ENCODE peak calls at places on chromosome 17, in six cellular contexts. O is H9, I is IMR-90, M is mesendoderm, D is neuronal stem cell, A is mesenchymal stem cell. G is an unnamed sample.

GRCh38 chr17:75227729-75228128 is 22.2 kb downstream of the NUP85 start:
- DNase-seq in O (no peak), I (no peak), M (no peak), D (no peak), A (no peak), G (no peak)

GRCh38 chr17:42849031-42849430 is 2.0 kb upstream of the AOC3 start:
- DNase-seq in O (no peak), I (no peak), M (no peak), D (no peak), A (no peak), G (no peak)

GRCh38 chr17:63918305-63918704 is 334 bp downstream of the GH1 start:
- DNase-seq in O (peak; percentile 92), I (no peak), M (peak; percentile 87), D (no peak), A (no peak), G (no peak)

GRCh38 chr17:50259484-50260324 is 14.6 kb upstream of the TMEM92 start:
- DNase-seq in O (peak; percentile 29), I (no peak), M (no peak), D (no peak), A (no peak), G (no peak)

GRCh38 chr17:69574257-69575197 is 160.0 kb downstream of the MAP2K6 start:
- DNase-seq in O (no peak), I (peak; percentile 77), M (peak; percentile 23), D (no peak), A (peak; percentile 64), G (no peak)

GRCh38 chr17:76054112-76054476 is 18.2 kb downstream of the SRP68 start:
- DNase-seq in O (no peak), I (peak; percentile 40), M (no peak), D (no peak), A (peak; percentile 47), G (peak; percentile 63)

GRCh38 chr17:64063766-64064224 is 43.4 kb upstream of the ICAM2 start:
- DNase-seq in O (peak; percentile 94), I (peak; percentile 27), M (peak; percentile 91), D (peak; percentile 36), A (peak; percentile 31), G (peak; percentile 59)

GRCh38 chr17:79009397-79010303 is at the start of gene CANT1:
- DNase-seq in O (peak; percentile 87), I (peak; percentile 77), M (peak; percentile 92), D (peak; percentile 87), A (peak; percentile 84), G (peak; percentile 90)

GRCh38 chr17:82486186-82487084 is 27.9 kb downstream of the NARF start:
- DNase-seq in O (no peak), I (no peak), M (no peak), D (no peak), A (no peak), G (no peak)

GRCh38 chr17:72118588-72119279 is 2.1 kb upstream of the SOX9 start:
- DNase-seq in O (peak; percentile 84), I (peak; percentile 88), M (peak; percentile 81), D (peak; percentile 86), A (peak; percentile 85), G (no peak)

GRCh38 chr17:57869599-57870282 is 19.9 kb upstream of the MRPS23 start:
- DNase-seq in O (peak; percentile 25), I (peak; percentile 97), M (no peak), D (no peak), A (peak; percentile 93), G (no peak)
- H3K4me1 ChIP-seq in O (peaks cover 7% of the 10 kb centered on the region), I (peaks cover 43% of the 10 kb centered on the region), M (peaks cover 13% of the 10 kb centered on the region), D (peaks cover 19% of the 10 kb centered on the region), A (peaks cover 52% of the 10 kb centered on the region), G (peaks cover 28% of the 10 kb centered on the region)

GRCh38 chr17:29589524-29590260 is at the start of gene GIT1:
- DNase-seq in O (peak; percentile 87), I (peak; percentile 78), M (peak; percentile 91), D (peak; percentile 87), A (peak; percentile 81), G (peak; percentile 71)
- H2BK120ac ChIP-seq in O (no peak within 1 kb of the TSS), I (peak within 1 kb of the TSS; percentile 78), M (no peak within 1 kb of the TSS), D (peak within 1 kb of the TSS; percentile 63), A (peak within 1 kb of the TSS; percentile 4), G (peak within 1 kb of the TSS; percentile 52)

GRCh38 chr17:13646411-13646810 is 44.7 kb upstream of the HS3ST3A1 start:
- DNase-seq in O (no peak), I (peak; percentile 28), M (no peak), D (no peak), A (peak; percentile 35), G (peak; percentile 17)

GRCh38 chr17:13640559-13640958 is 38.8 kb upstream of the HS3ST3A1 start:
- DNase-seq in O (no peak), I (peak; percentile 20), M (no peak), D (no peak), A (no peak), G (no peak)

GRCh38 chr17:13646969-13647368 is 45.2 kb upstream of the HS3ST3A1 start:
- DNase-seq in O (no peak), I (no peak), M (no peak), D (no peak), A (no peak), G (no peak)

GRCh38 chr17:13642188-13642587 is 40.5 kb upstream of the HS3ST3A1 start:
- DNase-seq in O (no peak), I (no peak), M (no peak), D (no peak), A (peak; percentile 6), G (no peak)

GRCh38 chr17:13643196-13643595 is 41.5 kb upstream of the HS3ST3A1 start:
- DNase-seq in O (peak; percentile 35), I (no peak), M (no peak), D (peak; percentile 76), A (no peak), G (no peak)
- H3K4me1 ChIP-seq in O (peaks cover 10% of the 10 kb centered on the region), I (peaks cover 13% of the 10 kb centered on the region), M (no peaks in the 10 kb centered on the region), D (peaks cover 49% of the 10 kb centered on the region), A (no peaks in the 10 kb centered on the region), G (peaks cover 3% of the 10 kb centered on the region)

DNA sequence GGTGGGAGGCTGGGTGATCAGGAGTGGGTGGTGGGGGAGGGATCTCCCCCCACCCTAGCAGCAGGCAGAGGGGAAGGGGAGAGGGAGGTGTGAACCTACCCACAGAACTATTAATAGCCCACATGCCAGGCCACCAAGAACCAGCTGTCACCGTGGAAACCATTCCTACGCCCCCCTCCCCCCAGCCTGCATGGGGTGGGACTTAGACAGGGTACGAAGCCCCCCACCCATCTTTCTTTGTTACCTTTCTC is 7.8 kb downstream of the THRA start:
- DNase-seq in O (no peak), I (no peak), M (no peak), D (no peak), A (no peak), G (no peak)
- H2BK120ac ChIP-seq in O (no peak overlapping the region), I (no peak overlapping the region), M (no peak overlapping the region), D (peak overlapping the region; percentile 90), A (peak overlapping the region; percentile 9), G (no peak overlapping the region)

GRCh38 chr17:73625975-73626706 is 18.1 kb downstream of the SDK2 start:
- DNase-seq in O (no peak), I (no peak), M (peak; percentile 70), D (no peak), A (no peak), G (peak; percentile 25)
- H3K4me1 ChIP-seq in O (peaks cover 4% of the 10 kb centered on the region), I (no peaks in the 10 kb centered on the region), M (peaks cover 3% of the 10 kb centered on the region), D (peaks cover 16% of the 10 kb centered on the region), A (no peaks in the 10 kb centered on the region), G (peaks cover 47% of the 10 kb centered on the region)

DNA sequence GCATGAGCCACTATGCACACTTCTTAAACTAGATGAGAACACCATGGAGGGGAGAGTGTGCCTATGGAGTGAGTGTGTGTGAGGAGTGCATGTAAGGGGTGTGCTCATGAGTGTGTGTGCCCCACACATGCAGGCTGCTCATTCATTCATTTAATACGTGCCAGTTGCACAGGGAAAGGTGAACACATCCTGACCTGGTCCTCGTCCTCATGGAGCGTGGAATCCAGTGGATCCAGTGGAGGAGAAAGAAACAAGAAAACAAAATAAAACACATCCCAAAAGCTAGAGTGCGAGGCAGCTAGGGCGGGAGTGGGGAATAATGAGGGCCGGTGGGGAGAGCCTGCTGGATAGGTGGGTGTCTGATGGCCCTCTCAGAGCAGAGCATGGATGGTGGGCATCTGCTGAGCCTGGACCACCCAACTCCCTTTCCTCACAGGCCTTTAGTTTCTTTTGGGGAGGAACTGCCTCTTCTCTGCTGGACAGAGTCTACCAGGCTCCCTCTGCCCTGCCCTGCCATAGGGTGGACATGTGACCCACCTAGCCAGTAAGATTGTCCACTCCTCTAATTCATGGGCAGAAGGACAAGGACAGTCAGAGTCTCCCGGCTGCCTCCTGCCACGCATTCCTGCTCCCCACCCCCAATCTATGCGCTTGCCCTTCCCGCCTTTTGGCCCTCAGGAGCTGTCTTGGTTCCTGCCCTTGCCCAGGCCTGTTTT is 204.3 kb downstream of the RAB11FIP4 start:
- DNase-seq in O (no peak), I (no peak), M (peak; percentile 66), D (no peak), A (no peak), G (peak; percentile 55)
- H2BK120ac ChIP-seq in O (no peak overlapping the region), I (peak overlapping the region; percentile 100), M (no peak overlapping the region), D (no peak overlapping the region), A (peak overlapping the region; percentile 98), G (peak overlapping the region; percentile 69)

GRCh38 chr17:17060930-17061329 is 18.7 kb downstream of the MPRIP start:
- DNase-seq in O (peak; percentile 24), I (no peak), M (no peak), D (no peak), A (no peak), G (no peak)

GRCh38 chr17:17061516-17061915 is 19.3 kb downstream of the MPRIP start:
- DNase-seq in O (peak; percentile 10), I (no peak), M (no peak), D (no peak), A (no peak), G (no peak)

GRCh38 chr17:17059301-17059890 is 17.1 kb downstream of the MPRIP start:
- DNase-seq in O (peak; percentile 25), I (no peak), M (no peak), D (no peak), A (no peak), G (no peak)

GRCh38 chr17:17058304-17058703 is 16.0 kb downstream of the MPRIP start:
- DNase-seq in O (peak; percentile 23), I (no peak), M (no peak), D (no peak), A (no peak), G (no peak)

GRCh38 chr17:17060001-17060929 is 18.0 kb downstream of the MPRIP start:
- DNase-seq in O (peak; percentile 24), I (no peak), M (no peak), D (no peak), A (no peak), G (no peak)
- H3K4me1 ChIP-seq in O (no peaks in the 10 kb centered on the region), I (peaks cover 11% of the 10 kb centered on the region), M (peaks cover 2% of the 10 kb centered on the region), D (no peaks in the 10 kb centered on the region), A (peaks cover 13% of the 10 kb centered on the region), G (peaks cover 5% of the 10 kb centered on the region)